ENCODE peak calls at places on chromosomes 7 and 10, in four cellular contexts. J, B, D and W are unnamed samples.

GRCh38 chr7:157250605-157251228 is 86.1 kb upstream of the DNAJB6 start:
- DNase-seq in B (no peak), J (peak; percentile 41), D (peak; percentile 68), W (peak; percentile 49)

GRCh38 chr7:90192876-90193765 is 18.4 kb upstream of the STEAP2 start:
- DNase-seq in D (no peak), J (no peak), B (no peak), W (no peak)

GRCh38 chr10:60314306-60314940 is 75.3 kb downstream of the ANK3 start:
- DNase-seq in J (no peak), D (peak; percentile 71), B (no peak), W (no peak)

GRCh38 chr10:78913219-78914059 is 155.3 kb upstream of the ZMIZ1 start:
- DNase-seq in J (no peak), D (no peak), B (no peak), W (no peak)

GRCh38 chr7:105826143-105826542 is 50.3 kb downstream of the ATXN7L1 start:
- DNase-seq in J (no peak), D (no peak), B (no peak), W (no peak)

GRCh38 chr7:147412782-147413186 is 1177.8 kb upstream of the C7orf33 start:
- DNase-seq in D (no peak), J (no peak), B (no peak), W (no peak)

GRCh38 chr10:132626761-132627735 is 89.5 kb downstream of the INPP5A start:
- DNase-seq in D (no peak), B (no peak), J (no peak), W (no peak)

GRCh38 chr10:107614939-107615665 is 450.6 kb upstream of the SORCS1 start:
- DNase-seq in D (no peak), B (no peak), J (no peak), W (no peak)

GRCh38 chr10:116538461-116538860 is 7.3 kb upstream of the PNLIP start:
- DNase-seq in B (no peak), J (no peak), D (no peak), W (no peak)

GRCh38 chr7:88291401-88292173 is 15.1 kb downstream of the STEAP4 start:
- DNase-seq in B (no peak), J (no peak), D (no peak), W (no peak)

GRCh38 chr10:88881335-88881734 is 1.3 kb downstream of the STAMBPL1 start:
- DNase-seq in J (no peak), D (no peak), B (no peak), W (no peak)

GRCh38 chr10:3783313-3783689 is 1.7 kb downstream of the KLF6 start:
- DNase-seq in B (peak; percentile 60), D (peak; percentile 35), J (no peak), W (peak; percentile 37)

GRCh38 chr10:114408112-114408967 is 4.0 kb upstream of the AFAP1L2 start:
- DNase-seq in D (no peak), B (no peak), J (no peak), W (no peak)

GRCh38 chr7:134724606-134725005 is 54.8 kb upstream of the CALD1 start:
- DNase-seq in B (peak; percentile 11), D (peak; percentile 55), J (no peak), W (no peak)

GRCh38 chr10:6776170-6776569 is 196.1 kb upstream of the PRKCQ start:
- DNase-seq in B (no peak), D (no peak), J (no peak), W (no peak)

GRCh38 chr10:6780008-6780677 is 200.1 kb upstream of the PRKCQ start:
- DNase-seq in J (no peak), D (no peak), B (no peak), W (no peak)

GRCh38 chr10:6781133-6781770 is 201.2 kb upstream of the PRKCQ start:
- DNase-seq in D (no peak), B (peak; percentile 32), J (no peak), W (no peak)

GRCh38 chr10:6782378-6782777 is 202.3 kb upstream of the PRKCQ start:
- DNase-seq in D (no peak), J (no peak), B (no peak), W (no peak)

DNA sequence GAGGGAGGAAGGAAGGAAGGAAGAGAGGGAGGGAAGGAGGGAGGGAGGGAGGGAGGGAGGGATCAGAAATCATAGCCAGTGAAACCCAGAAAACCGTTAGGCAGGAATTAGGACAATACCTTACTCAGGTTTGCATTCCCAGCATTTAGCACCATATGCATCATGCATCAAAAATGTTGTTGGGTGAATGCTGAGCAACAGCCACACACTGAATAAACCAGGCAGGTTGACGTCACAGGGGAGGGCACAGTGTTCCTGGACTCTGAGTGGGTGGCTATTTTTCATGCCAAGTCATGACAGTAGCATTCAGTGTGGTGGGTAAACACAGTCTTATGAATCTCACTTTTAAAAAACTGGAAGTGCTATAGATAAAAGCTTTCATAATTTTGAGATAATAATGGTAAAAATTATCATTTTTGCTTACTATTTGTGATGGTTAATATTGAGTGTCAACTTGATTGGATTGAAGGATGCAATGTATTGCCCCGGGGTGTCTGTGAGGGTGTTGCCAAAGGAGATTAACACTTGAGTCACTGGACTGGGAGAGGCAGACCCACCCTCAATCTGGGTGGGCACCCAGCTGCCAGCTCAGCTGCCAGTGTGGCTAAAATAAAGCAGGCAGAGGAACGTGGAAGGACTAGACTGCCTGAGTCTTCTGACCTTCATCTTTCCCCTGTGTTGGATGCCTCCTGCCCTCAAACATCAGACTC is 199.1 kb upstream of the PRKCQ start:
- DNase-seq in D (no peak), B (no peak), J (no peak), W (no peak)
- TF ChIP-seq POLR2AphosphoS5 in D (no peak), B (no peak), J (no peak), W (no peak)

DNA sequence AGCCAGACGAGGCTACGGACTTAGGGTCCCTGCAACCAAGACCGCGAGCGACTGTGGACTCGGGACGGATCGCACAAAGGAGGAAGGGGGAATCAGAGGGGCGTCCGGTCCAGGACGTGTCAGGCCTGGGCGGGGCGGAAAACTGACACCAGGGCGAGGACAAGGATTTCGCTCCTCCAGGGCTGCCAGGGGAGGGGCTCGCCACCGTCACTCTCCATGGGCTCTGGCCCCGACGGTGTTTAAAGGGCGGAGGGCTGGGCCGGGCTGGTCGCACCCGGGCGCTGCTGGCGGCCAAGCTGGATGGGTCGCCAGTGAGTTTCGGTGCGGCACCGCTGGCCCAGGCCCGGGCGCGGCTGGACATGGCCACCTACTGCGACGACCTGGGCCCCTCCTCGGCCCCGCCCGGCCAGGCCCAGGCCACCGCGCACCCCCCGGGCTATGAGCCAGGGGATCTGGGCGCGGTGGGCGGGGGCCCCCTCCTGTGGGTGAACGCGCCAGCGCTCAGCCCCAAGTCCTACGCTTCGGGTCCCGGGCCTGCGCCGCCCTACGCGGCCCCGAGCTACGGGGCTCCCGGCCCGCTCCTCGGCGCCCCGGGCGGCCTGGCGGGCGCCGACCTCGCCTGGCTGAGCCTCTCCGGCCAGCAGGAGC is at the start of gene FOXI2:
- DNase-seq in D (no peak), B (no peak), J (no peak), W (no peak)
- TF ChIP-seq SPI1 in D (no peak), B (no peak), J (no peak), W (no peak)

DNA sequence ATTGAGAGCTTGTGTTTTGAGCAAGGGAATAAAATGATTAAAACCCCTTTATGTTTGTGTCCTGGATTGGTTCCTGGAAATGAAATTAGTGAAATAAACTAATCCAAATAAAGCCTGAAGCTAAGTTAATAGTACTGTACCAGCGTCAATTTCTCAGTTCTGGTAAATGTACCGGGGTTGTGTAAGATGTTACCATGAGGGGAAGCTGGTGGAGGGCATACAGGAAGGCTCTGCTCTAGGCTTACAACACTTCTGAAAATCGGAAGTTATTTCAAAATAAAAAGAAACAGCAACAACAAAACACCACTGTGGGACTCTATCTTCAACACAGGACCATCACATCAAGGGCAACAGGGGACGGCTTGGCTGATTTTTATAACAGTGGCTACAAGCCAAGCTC is 257.0 kb downstream of the CREB5 start:
- DNase-seq in B (no peak), D (no peak), J (no peak), W (peak; percentile 7)
- TF ChIP-seq POLR2AphosphoS5 in B (no peak), D (no peak), J (no peak), W (no peak)

GRCh38 chr10:95444792-95445191 is 116.4 kb downstream of the SORBS1 start:
- DNase-seq in B (no peak), D (no peak), J (no peak), W (no peak)

GRCh38 chr10:95447733-95448132 is 113.4 kb downstream of the SORBS1 start:
- DNase-seq in J (no peak), B (no peak), D (no peak), W (no peak)

GRCh38 chr10:95445223-95445836 is 115.8 kb downstream of the SORBS1 start:
- DNase-seq in B (no peak), D (no peak), J (no peak), W (no peak)

GRCh38 chr10:95443636-95444035 is 117.5 kb downstream of the SORBS1 start:
- DNase-seq in J (no peak), B (no peak), D (no peak), W (no peak)

DNA sequence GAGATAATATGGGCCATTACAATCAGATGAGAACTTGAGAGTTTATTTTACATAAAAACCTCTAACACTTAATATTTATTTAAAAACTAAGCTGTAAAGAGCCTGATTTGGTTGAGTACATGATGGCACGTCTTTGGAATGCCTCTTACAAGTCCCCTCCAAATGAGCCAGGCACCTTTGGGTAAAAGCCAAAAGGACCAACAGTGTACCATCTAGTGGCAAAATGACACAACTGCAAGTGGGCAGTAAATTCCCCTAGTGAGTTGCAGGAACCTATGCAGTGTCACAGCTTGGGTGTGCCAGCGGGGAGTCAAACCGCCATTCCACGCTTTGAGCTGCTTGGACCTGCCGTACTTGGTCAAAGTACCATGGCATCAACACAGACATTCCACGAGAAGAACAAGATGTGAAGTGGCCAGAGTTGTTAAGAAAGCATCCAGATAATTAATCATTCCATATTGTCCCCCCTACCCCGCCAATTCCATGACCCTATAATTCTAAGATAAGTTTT is 115.3 kb downstream of the SORBS1 start:
- DNase-seq in J (peak; percentile 37), B (no peak), D (peak; percentile 72), W (peak; percentile 41)
- TF ChIP-seq SPI1 in J (no peak), B (no peak), D (no peak), W (no peak)